ENCODE peak calls at places on chromosome 6, in five cellular contexts. A is heart right ventricle, C is Karpas-422, S is cardiac muscle cell, O is body of pancreas. N is an unnamed sample.

GRCh38 chr6:139531148-139531547 is 156.7 kb upstream of the CITED2 start:
- DNase-seq in A (no peak), C (no peak), S (no peak), O (no peak), N (no peak)

GRCh38 chr6:100335999-100336398 is 128.7 kb downstream of the SIM1 start:
- DNase-seq in A (no peak), C (no peak), S (no peak), O (no peak), N (no peak)

GRCh38 chr6:133757330-133757729 is 131.6 kb upstream of the TCF21 start:
- DNase-seq in A (no peak), C (no peak), S (peak; percentile 66), O (no peak), N (no peak)

GRCh38 chr6:27547157-27548075 is 74.5 kb upstream of the ZNF184 start:
- DNase-seq in A (no peak), C (peak; percentile 73), S (peak; percentile 67), O (no peak), N (no peak)

GRCh38 chr6:75856902-75857301 is 107.9 kb downstream of the MYO6 start:
- DNase-seq in A (no peak), C (no peak), S (no peak), O (no peak), N (no peak)

GRCh38 chr6:43772571-43773049 is 2.6 kb downstream of the VEGFA start:
- DNase-seq in A (peak; percentile 55), C (no peak), S (no peak), O (peak; percentile 42), N (no peak)

GRCh38 chr6:129507846-129508245 is 202.1 kb downstream of the ARHGAP18 start:
- DNase-seq in A (no peak), C (no peak), S (no peak), O (no peak), N (no peak)

GRCh38 chr6:81752969-81753708 is 658 bp upstream of the TENT5A start:
- DNase-seq in A (peak; percentile 93), C (no peak), S (peak; percentile 97), O (peak; percentile 88), N (peak; percentile 92)

GRCh38 chr6:64553414-64553813 is 917.8 kb downstream of the PHF3 start:
- DNase-seq in A (no peak), C (no peak), S (no peak), O (no peak), N (no peak)

GRCh38 chr6:169205176-169206160 is 48.2 kb downstream of the THBS2 start:
- DNase-seq in A (no peak), C (no peak), S (peak; percentile 75), O (no peak), N (no peak)

GRCh38 chr6:111602481-111603404 is 2.9 kb downstream of the TRAF3IP2 start:
- DNase-seq in A (peak; percentile 71), C (no peak), S (peak; percentile 61), O (no peak), N (no peak)

GRCh38 chr6:5472583-5472982 is 211.3 kb downstream of the FARS2 start:
- DNase-seq in A (no peak), C (no peak), S (no peak), O (no peak), N (no peak)

GRCh38 chr6:34246563-34247391 is 2.0 kb downstream of the SMIM29 start:
- DNase-seq in A (no peak), C (peak; percentile 90), S (peak; percentile 34), O (no peak), N (no peak)

GRCh38 chr6:168939771-168940170 is 313.9 kb downstream of the THBS2 start:
- DNase-seq in A (no peak), C (no peak), S (no peak), O (no peak), N (no peak)

GRCh38 chr6:78589426-78589825 is 277.9 kb upstream of the IRAK1BP1 start:
- DNase-seq in A (no peak), C (no peak), S (no peak), O (no peak), N (no peak)

GRCh38 chr6:29641430-29642213 is 8.6 kb upstream of the GABBR1 start:
- DNase-seq in A (no peak), C (no peak), S (no peak), O (no peak), N (no peak)

DNA sequence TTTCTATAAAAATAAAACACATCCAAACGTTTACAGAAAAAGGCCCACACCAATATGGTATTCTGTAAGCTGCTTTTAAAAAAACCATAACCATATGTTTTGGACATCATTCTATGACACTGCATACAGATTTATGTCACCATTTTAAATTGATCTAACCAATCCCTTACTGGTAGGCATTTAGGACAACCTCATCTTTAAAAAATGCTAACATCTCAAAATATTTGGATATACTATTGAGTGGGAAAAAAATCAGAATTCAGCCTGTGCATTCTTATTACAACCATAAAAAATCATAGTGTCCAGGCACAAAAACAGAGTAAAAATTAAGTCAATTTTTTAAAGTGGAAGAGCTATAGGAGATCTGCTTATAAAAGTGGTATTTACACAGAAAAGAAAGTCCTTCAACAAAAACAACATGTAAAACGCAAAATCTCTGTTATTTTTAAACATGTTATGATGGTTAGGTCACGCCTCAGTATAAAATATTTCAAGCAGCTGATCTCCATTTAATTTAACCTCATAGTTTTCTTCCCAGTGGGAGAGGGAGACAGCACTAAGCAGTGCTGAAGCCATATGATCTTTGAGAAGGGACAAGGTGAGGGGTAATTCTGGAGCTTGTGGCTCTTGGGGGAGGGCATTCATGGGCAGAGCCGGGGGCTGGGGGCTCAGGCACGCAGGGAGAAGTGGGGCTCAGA is 21.2 kb downstream of the TRAM2 start:
- DNase-seq in A (no peak), C (no peak), S (no peak), O (no peak), N (no peak)
- H3K27ac ChIP-seq in A (no peak overlapping the region), C (peak overlapping the region; percentile 32), S (no peak overlapping the region), O (no peak overlapping the region), N (peak overlapping the region; percentile 33)

DNA sequence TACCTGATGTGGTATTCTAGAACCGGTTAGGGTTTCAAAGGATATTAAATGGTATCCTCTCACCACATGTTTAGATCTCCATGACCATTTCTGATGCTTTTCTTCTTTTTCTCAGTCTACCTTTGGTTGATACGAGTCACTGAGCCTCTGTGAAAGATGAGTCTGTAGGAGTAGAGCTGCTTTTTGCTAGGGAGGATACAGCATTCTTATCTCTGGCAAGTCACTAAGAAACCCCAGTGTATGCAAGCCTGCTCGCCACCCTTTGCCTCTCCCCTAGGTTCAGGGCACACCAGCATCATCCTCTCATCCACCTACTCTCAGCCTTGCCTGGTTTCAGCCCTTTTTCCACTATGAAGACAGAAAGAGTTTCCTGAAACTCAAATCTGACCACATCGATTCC is 89.9 kb downstream of the MTFR2 start:
- DNase-seq in A (no peak), C (no peak), S (no peak), O (no peak), N (no peak)
- H3K27ac ChIP-seq in A (peak overlapping the region; percentile 60), C (no peak overlapping the region), S (no peak overlapping the region), O (no peak overlapping the region), N (peak overlapping the region; percentile 38)

DNA sequence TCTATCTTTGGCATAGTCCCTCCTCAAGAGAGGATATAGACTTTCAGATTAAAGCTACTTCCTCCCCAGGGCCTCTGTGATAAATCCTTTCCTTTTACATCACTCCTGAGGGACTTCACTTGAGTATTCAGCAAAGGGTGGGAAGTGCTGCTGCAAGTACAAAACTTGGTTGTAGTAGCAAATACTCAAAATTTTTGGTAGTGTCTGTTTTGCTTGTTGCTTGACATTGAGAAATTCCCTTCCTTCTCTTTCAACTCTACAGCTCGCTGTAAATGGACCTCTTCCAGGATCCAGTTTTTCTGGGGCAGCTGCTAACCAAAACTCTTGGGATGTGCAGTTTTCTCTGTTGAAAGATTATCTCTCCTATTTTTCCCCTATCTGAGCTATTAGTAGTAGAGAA is 471.9 kb downstream of the CD109 start:
- DNase-seq in A (peak; percentile 5), C (no peak), S (no peak), O (no peak), N (no peak)
- H3K27ac ChIP-seq in A (no peak overlapping the region), C (no peak overlapping the region), S (no peak overlapping the region), O (no peak overlapping the region), N (no peak overlapping the region)

GRCh38 chr6:159760602-159761057 is 1.2 kb upstream of the ACAT2 start:
- DNase-seq in A (no peak), C (no peak), S (peak; percentile 85), O (no peak), N (no peak)
- H3K27ac ChIP-seq in A (peak overlapping the region; percentile 96), C (peak overlapping the region; percentile 96), S (peak overlapping the region; percentile 89), O (peak overlapping the region; percentile 97), N (peak overlapping the region; percentile 95)

DNA sequence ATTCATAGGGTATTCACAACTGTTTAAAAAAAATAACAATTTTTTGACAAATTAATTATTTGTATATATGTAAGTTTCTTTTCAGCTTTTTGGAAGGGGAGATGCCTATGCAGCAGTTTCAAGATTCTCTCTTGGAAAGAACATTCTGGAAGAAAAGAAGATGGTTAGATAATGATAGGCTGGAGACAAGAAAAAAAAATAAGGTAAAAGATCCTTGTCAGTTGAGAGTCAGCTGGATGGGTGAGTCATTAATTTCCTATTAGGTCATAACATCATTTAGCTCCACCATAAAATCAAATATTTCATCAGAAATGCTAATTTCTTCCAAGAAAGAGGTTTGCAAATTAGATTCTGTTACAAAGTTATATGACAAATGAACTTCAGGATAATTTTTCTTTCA is 880.4 kb downstream of the EPHA7 start:
- DNase-seq in A (no peak), C (no peak), S (no peak), O (no peak), N (no peak)
- H3K27ac ChIP-seq in A (no peak overlapping the region), C (no peak overlapping the region), S (no peak overlapping the region), O (no peak overlapping the region), N (no peak overlapping the region)

GRCh38 chr6:37131104-37131959 is 38.6 kb upstream of the PIM1 start:
- DNase-seq in A (peak; percentile 82), C (no peak), S (no peak), O (no peak), N (peak; percentile 85)
- H3K27ac ChIP-seq in A (peak overlapping the region; percentile 71), C (no peak overlapping the region), S (peak overlapping the region; percentile 94), O (no peak overlapping the region), N (peak overlapping the region; percentile 99)